ENCODE peak calls at places on chromosomes 1 and 21, in four cellular contexts. P, B, R and L are unnamed samples.

GRCh38 chr1:185074307-185074706 is 28.9 kb downstream of the RNF2 start:
- DNase-seq in B (peak), R (no peak), P (no peak), L (no peak)

GRCh38 chr1:65814752-65815151 is 22.1 kb downstream of the PDE4B start:
- DNase-seq in P (no peak), B (no peak), R (no peak), L (no peak)

GRCh38 chr1:18955442-18956188 is 861 bp downstream of the IFFO2 start:
- DNase-seq in P (peak), B (peak), R (peak), L (peak)

GRCh38 chr1:109864960-109865611 is 45.6 kb upstream of the CSF1 start:
- DNase-seq in P (peak), R (peak), B (no peak), L (no peak)

GRCh38 chr1:7470904-7471638 is 300.0 kb upstream of the VAMP3 start:
- DNase-seq in B (no peak), R (peak), P (no peak), L (no peak)

GRCh38 chr1:23551849-23552248 is 7.5 kb downstream of the ID3 start:
- DNase-seq in B (no peak), R (no peak), P (no peak), L (no peak)

GRCh38 chr1:86258106-86258505 is 101.5 kb upstream of the COL24A1 start:
- DNase-seq in R (no peak), P (no peak), B (no peak), L (no peak)

GRCh38 chr1:219812491-219813221 is 115.7 kb downstream of the SLC30A10 start:
- DNase-seq in P (no peak), R (peak), B (peak), L (no peak)

GRCh38 chr1:15934211-15935055 is 41.5 kb downstream of the ZBTB17 start:
- DNase-seq in P (peak), B (no peak), R (no peak), L (no peak)

GRCh38 chr1:219927298-219927955 is 930 bp downstream of the SLC30A10 start:
- DNase-seq in B (no peak), R (no peak), P (no peak), L (no peak)

GRCh38 chr1:87684786-87685185 is 356.1 kb downstream of the LMO4 start:
- DNase-seq in P (no peak), B (no peak), R (peak), L (no peak)

GRCh38 chr1:18608534-18608933 is 22.1 kb upstream of the PAX7 start:
- DNase-seq in P (no peak), B (no peak), R (no peak), L (no peak)

GRCh38 chr1:11384170-11384554 is 94.8 kb upstream of the DISP3 start:
- DNase-seq in R (no peak), P (peak), B (no peak), L (no peak)

GRCh38 chr1:116218922-116219321 is 107.7 kb downstream of the MAB21L3 start:
- DNase-seq in R (peak), B (peak), P (no peak), L (no peak)

GRCh38 chr1:47913225-47913823 is 83.9 kb downstream of the TRABD2B start:
- DNase-seq in R (no peak), B (no peak), P (no peak), L (no peak)

GRCh38 chr21:16420086-16420724 is 690.4 kb downstream of the USP25 start:
- DNase-seq in B (no peak), R (peak), P (no peak), L (no peak)

GRCh38 chr21:34916446-34916845 is 132.7 kb downstream of the RUNX1 start:
- DNase-seq in R (no peak), B (no peak), P (no peak), L (no peak)

GRCh38 chr1:40390857-40391256 is 17.3 kb downstream of the SMAP2 start:
- DNase-seq in B (no peak), P (no peak), R (no peak), L (no peak)

GRCh38 chr1:99228153-99228552 is 36.1 kb upstream of the PLPPR4 start:
- DNase-seq in R (no peak), B (no peak), P (no peak), L (no peak)

GRCh38 chr1:25685938-25686665 is 69.5 kb downstream of the MAN1C1 start:
- DNase-seq in B (no peak), P (no peak), R (peak), L (no peak)

GRCh38 chr1:177069489-177069888 is 95.0 kb downstream of the ASTN1 start:
- DNase-seq in R (no peak), P (no peak), B (no peak), L (no peak)

GRCh38 chr1:21397813-21398188 is 42.1 kb upstream of the NBPF3 start:
- DNase-seq in R (peak), P (peak), B (peak), L (no peak)

GRCh38 chr1:86822463-86822862 is 91.5 kb downstream of the SELENOF start:
- DNase-seq in B (no peak), R (no peak), P (no peak), L (no peak)

GRCh38 chr1:173853074-173853473 is 14.7 kb downstream of the GAS5 start:
- DNase-seq in P (no peak), R (no peak), B (peak), L (no peak)

GRCh38 chr1:117512728-117513321 is 93.0 kb upstream of the TENT5C start:
- DNase-seq in P (no peak), R (no peak), B (no peak), L (no peak)

GRCh38 chr1:172287207-172287606 is 133.3 kb upstream of the C1orf105 start:
- DNase-seq in P (no peak), B (no peak), R (peak), L (no peak)

GRCh38 chr1:196955926-196956325 is 12.4 kb downstream of the CFHR2 start:
- DNase-seq in B (peak), P (no peak), R (no peak), L (no peak)

GRCh38 chr1:116368241-116368640 is 4.8 kb upstream of the ATP1A1 start:
- DNase-seq in B (no peak), P (no peak), R (no peak), L (no peak)

GRCh38 chr1:114314098-114314497 is 160.4 kb upstream of the SYT6 start:
- DNase-seq in R (no peak), B (peak), P (no peak), L (no peak)

GRCh38 chr21:26093094-26093493 is 77.5 kb downstream of the APP start:
- DNase-seq in B (no peak), R (no peak), P (no peak), L (no peak)

GRCh38 chr21:33643658-33644311 is 1.5 kb downstream of the ITSN1 start:
- DNase-seq in R (peak), P (no peak), B (peak), L (no peak)

GRCh38 chr1:44705938-44706337 is 25.0 kb downstream of the RNU5D-1 start:
- DNase-seq in B (no peak), R (no peak), P (no peak), L (no peak)